ENCODE peak calls at places on chromosomes 4 and X, in eight cellular contexts. N, J, H, B, I, O, V and M are unnamed samples.

GRCh38 chr4:4480685-4481393 is 61.0 kb downstream of the STX18 start:
- DNase-seq in J (peak), H (no peak), I (no peak), O (no peak), N (no peak), V (peak), B (no peak), M (no peak)

GRCh38 chr4:145679520-145679919 is 426 bp upstream of the C4orf51 start:
- DNase-seq in V (peak), O (peak), J (peak), I (no peak), H (peak), B (no peak), N (peak), M (no peak)

GRCh38 chrX:15973299-15973698 is 118.7 kb upstream of the AP1S2 start:
- DNase-seq in H (no peak), J (peak), B (no peak), V (peak), I (no peak), O (no peak), N (no peak), M (peak)

GRCh38 chrX:65196758-65197371 is 220.6 kb upstream of the ZC4H2 start:
- DNase-seq in V (peak), N (no peak), J (peak), I (no peak), B (no peak), H (no peak), O (no peak), M (no peak)

GRCh38 chrX:55057691-55058249 is 17.1 kb upstream of the PAGE2B start:
- DNase-seq in N (peak), V (peak), J (no peak), O (peak), I (peak), B (peak), H (peak), M (peak)

GRCh38 chrX:63128509-63128908 is 222.6 kb downstream of the SPIN4 start:
- DNase-seq in B (no peak), J (peak), V (no peak), H (no peak), N (no peak), I (no peak), O (no peak), M (peak)

GRCh38 chr4:119748853-119749252 is 120.2 kb upstream of the PDE5A start:
- DNase-seq in J (peak), H (no peak), B (no peak), O (no peak), I (no peak), N (no peak), V (no peak), M (no peak)

GRCh38 chr4:165474784-165475705 is 96.2 kb downstream of the CPE start:
- DNase-seq in O (no peak), I (no peak), V (no peak), H (no peak), N (no peak), J (no peak), B (no peak), M (no peak)

GRCh38 chrX:24494544-24495113 is 29.5 kb downstream of the PDK3 start:
- DNase-seq in V (peak), J (peak), N (peak), B (peak), O (peak), I (no peak), H (no peak), M (no peak)

GRCh38 chrX:132837126-132837525 is 121.3 kb downstream of the HS6ST2 start:
- DNase-seq in J (peak), B (no peak), H (peak), V (peak), N (no peak), O (no peak), I (no peak), M (no peak)

GRCh38 chr4:86706923-86707597 is 112.9 kb downstream of the PTPN13 start:
- DNase-seq in N (no peak), O (no peak), H (no peak), V (no peak), B (no peak), J (no peak), I (no peak), M (no peak)

GRCh38 chr4:154623995-154624394 is 11.5 kb upstream of the FGG start:
- DNase-seq in I (no peak), J (no peak), B (no peak), H (no peak), V (no peak), O (no peak), N (no peak), M (no peak)

GRCh38 chr4:142474398-142475087 is 371.6 kb downstream of the INPP4B start:
- DNase-seq in I (no peak), V (no peak), B (no peak), J (peak), H (no peak), O (peak), N (peak), M (no peak)

GRCh38 chrX:29666361-29666760 is 549.0 kb upstream of the MAGEB2 start:
- DNase-seq in O (no peak), I (no peak), H (no peak), N (no peak), J (no peak), V (peak), B (no peak), M (no peak)

GRCh38 chrX:151398346-151398745 is 1.3 kb downstream of the VMA21 start:
- DNase-seq in N (no peak), O (no peak), B (no peak), I (no peak), H (no peak), V (no peak), J (no peak), M (no peak)

GRCh38 chr4:133154725-133155124 is 5.6 kb downstream of the PCDH10 start:
- DNase-seq in O (peak), V (peak), I (no peak), J (no peak), H (no peak), B (no peak), N (no peak), M (peak)

GRCh38 chrX:115428011-115428410 is 133.0 kb upstream of the PLS3 start:
- DNase-seq in H (no peak), N (no peak), J (no peak), I (no peak), O (no peak), B (no peak), V (no peak), M (no peak)

GRCh38 chrX:154419189-154419588 is 7.8 kb downstream of the TAFAZZIN start:
- DNase-seq in J (no peak), I (no peak), B (no peak), H (no peak), V (no peak), N (no peak), O (no peak), M (no peak)

GRCh38 chr4:169774466-169775445 is 17.0 kb upstream of the HPF1 start:
- DNase-seq in H (no peak), I (peak), N (no peak), V (no peak), J (no peak), B (no peak), O (no peak), M (no peak)

GRCh38 chr4:159655547-159655946 is 552.7 kb downstream of the RAPGEF2 start:
- DNase-seq in H (no peak), B (no peak), N (no peak), O (no peak), I (no peak), J (no peak), V (no peak), M (no peak)

GRCh38 chrX:118727686-118728339 is 407 bp downstream of the IL13RA1 start:
- DNase-seq in O (no peak), N (no peak), V (peak), B (no peak), H (no peak), I (no peak), J (peak), M (no peak)

GRCh38 chr4:110586137-110586850 is 36.6 kb downstream of the PITX2 start:
- DNase-seq in N (no peak), J (no peak), B (no peak), I (no peak), O (no peak), V (peak), H (peak), M (peak)

GRCh38 chrX:3678287-3678686 is 35.2 kb downstream of the PRKX start:
- DNase-seq in V (no peak), H (no peak), J (no peak), O (no peak), N (no peak), I (no peak), B (no peak), M (no peak)

GRCh38 chr4:105146286-105147219 is at the start of gene TET2:
- DNase-seq in B (peak), H (no peak), V (peak), N (peak), O (peak), I (peak), J (peak), M (no peak)

GRCh38 chrX:81195712-81196111 is 6.0 kb downstream of the HMGN5 start:
- DNase-seq in B (peak), V (peak), H (no peak), N (no peak), I (peak), J (peak), O (peak), M (peak)

GRCh38 chr4:143253156-143253555 is 68.4 kb downstream of the USP38 start:
- DNase-seq in B (no peak), J (no peak), H (no peak), I (no peak), O (no peak), V (no peak), N (no peak), M (no peak)

GRCh38 chrX:108304210-108304609 is 134.0 kb downstream of the COL4A6 start:
- DNase-seq in N (no peak), J (no peak), B (no peak), V (no peak), I (no peak), O (no peak), H (no peak), M (no peak)

GRCh38 chr4:24598025-24598424 is 13.7 kb upstream of the DHX15 start:
- DNase-seq in O (peak), H (no peak), N (peak), B (no peak), V (no peak), J (no peak), I (no peak), M (no peak)

GRCh38 chrX:107678957-107679740 is 50.8 kb downstream of the PRPS1 start:
- DNase-seq in I (peak), V (peak), B (peak), H (no peak), J (no peak), O (no peak), N (no peak), M (no peak)

GRCh38 chr4:102438396-102438795 is 62.8 kb upstream of the NFKB1 start:
- DNase-seq in J (peak), B (no peak), I (no peak), V (peak), N (no peak), O (no peak), H (no peak), M (no peak)

GRCh38 chr4:165974647-165975335 is 101.8 kb downstream of the TLL1 start:
- DNase-seq in V (no peak), N (no peak), O (no peak), J (peak), H (no peak), B (no peak), I (no peak), M (no peak)

GRCh38 chr4:173506780-173507211 is 23.2 kb downstream of the HAND2 start:
- DNase-seq in H (no peak), V (no peak), N (no peak), B (no peak), I (no peak), J (no peak), O (no peak), M (no peak)